ENCODE peak calls at places on chromosomes 7 and 10, in four cellular contexts. C, H, J and S are unnamed samples. For H3K27me3 and H3F3A, the result is how much of the 10 kb centered on the place peaks cover.

GRCh38 chr7:17679427-17679826 is 260.9 kb downstream of the SNX13 start:
- DNase-seq in J (peak), C (peak), H (peak), S (no peak)

GRCh38 chr7:44454348-44454747 is 36.1 kb downstream of the NUDCD3 start:
- DNase-seq in H (no peak), C (no peak), J (no peak), S (no peak)

GRCh38 chr7:98251251-98251843 is 685 bp downstream of the TECPR1 start:
- DNase-seq in C (peak), H (no peak), J (peak), S (peak)

GRCh38 chr7:139940866-139941265 is 111.8 kb downstream of the TBXAS1 start:
- DNase-seq in J (no peak), H (no peak), C (no peak), S (no peak)

GRCh38 chr10:62155054-62155453 is 113.6 kb downstream of the RTKN2 start:
- DNase-seq in C (no peak), H (no peak), J (no peak), S (no peak)

GRCh38 chr10:114352653-114353298 is 51.5 kb downstream of the AFAP1L2 start:
- DNase-seq in J (no peak), H (no peak), C (no peak), S (no peak)

GRCh38 chr7:73395538-73396503 is 37.8 kb upstream of the FZD9 start:
- DNase-seq in J (no peak), C (no peak), H (no peak), S (no peak)

GRCh38 chr10:47255033-47255813 is 44.8 kb upstream of the GDF10 start:
- DNase-seq in H (no peak), C (no peak), J (no peak), S (no peak)

GRCh38 chr10:88342733-88343310 is 240.3 kb downstream of the RNLS start:
- DNase-seq in J (no peak), H (no peak), C (no peak), S (no peak)

GRCh38 chr10:71776528-71776927 is 3.2 kb upstream of the VSIR start:
- DNase-seq in C (no peak), H (no peak), J (no peak), S (no peak)

GRCh38 chr10:126533644-126534043 is 136.8 kb downstream of the C10orf90 start:
- DNase-seq in H (no peak), C (no peak), J (no peak), S (no peak)

DNA sequence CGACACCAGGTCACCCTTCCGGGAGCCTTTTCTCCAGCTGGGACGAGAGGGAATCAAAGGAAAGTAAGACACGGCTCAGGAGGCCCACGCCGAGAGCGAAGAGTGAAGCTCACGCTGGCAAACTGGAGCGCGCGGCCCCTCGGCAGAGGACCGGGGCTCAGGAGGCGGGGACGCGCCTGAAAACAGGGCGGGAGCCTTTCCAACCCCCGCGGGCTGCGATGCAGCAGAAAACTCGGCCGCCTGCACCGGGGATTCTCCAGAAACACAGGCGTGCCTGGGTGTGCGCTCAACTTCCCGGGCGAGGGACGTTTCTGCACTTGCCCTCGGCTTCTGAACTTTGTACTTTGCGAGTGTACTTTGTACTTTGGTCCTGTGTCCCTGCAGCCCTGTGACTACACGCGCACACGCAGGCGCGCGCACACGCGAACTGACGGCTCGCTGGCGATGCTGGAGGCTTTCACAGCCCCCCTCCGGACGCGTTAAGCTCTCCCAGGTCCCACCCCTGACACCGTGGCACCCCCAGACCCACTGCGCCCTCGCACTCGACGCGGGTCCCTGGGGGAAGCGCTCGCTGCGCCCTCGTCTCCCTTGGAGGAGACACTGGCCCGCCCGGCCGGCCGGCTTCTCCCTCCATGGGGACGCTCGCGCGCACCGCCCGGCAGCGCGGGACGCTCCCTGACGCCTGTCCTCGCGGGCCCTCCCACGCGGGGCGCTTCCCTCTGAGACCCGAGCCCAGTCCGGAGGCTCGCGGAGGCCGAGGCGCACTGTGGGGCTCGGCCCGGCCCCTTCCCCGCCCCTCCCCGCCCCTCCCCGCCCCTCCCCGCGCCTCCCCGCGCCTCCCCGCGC is 588 bp upstream of the PAOX start:
- DNase-seq in J (peak), C (peak), H (peak), S (peak)
- H3K27me3 ChIP-seq in J (half or more), C (under half), H (half or more), S (under half)

GRCh38 chr10:99975942-99976809 is 33.6 kb downstream of the DNMBP start:
- DNase-seq in C (peak), H (no peak), J (no peak), S (no peak)
- H3F3A ChIP-seq in C (half or more), H (under half), J (under half), S (under half)

GRCh38 chr7:96993453-96993865 is 11.9 kb upstream of the DLX6 start:
- DNase-seq in J (no peak), C (no peak), H (no peak), S (no peak)

GRCh38 chr7:96989859-96990317 is 15.5 kb upstream of the DLX6 start:
- DNase-seq in C (no peak), J (no peak), H (no peak), S (no peak)

GRCh38 chr7:96993980-96994379 is 11.4 kb upstream of the DLX6 start:
- DNase-seq in C (no peak), H (no peak), J (no peak), S (no peak)

GRCh38 chr7:96992624-96993452 is 12.5 kb upstream of the DLX6 start:
- DNase-seq in J (peak), H (peak), C (no peak), S (no peak)

DNA sequence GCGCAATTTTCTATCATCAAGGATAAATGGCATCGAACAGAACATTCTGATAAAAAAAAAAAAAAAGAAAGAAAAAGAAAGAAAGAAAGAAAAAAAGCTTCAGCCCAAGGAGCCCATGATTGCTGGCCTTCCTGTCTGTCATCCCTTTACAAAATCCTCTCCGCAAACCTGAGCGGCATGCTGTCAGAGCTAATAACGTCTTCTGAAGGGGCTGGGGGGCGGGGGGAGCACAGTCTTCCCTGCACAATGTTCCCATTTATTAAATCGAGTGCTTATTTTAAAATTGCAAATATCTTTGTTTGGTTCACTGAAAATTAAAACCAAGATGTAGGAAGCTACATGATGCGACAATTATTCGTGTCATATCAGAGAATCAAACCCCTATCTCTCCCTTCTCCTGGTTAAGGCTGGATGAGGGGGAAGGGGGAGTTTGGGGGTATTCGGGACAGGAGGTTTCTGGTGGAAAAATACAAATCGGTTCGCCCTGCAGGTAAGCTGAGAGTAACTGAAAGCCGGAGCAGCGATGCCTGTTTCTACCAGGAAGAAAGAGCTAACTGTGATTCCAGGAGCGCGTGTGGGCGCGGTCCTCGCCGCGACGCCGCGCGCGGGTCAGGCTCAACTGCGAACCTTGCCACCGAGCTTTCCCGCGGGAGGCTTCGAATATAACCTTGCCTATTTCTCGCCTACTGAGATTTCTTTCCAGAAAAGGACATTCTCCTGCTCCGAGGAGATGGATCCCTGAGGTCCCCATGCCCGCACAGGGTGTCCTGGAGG is 13.3 kb upstream of the DLX6 start:
- DNase-seq in H (peak), J (peak), C (no peak), S (no peak)
- TF ChIP-seq EZH2 in H (peak), J (peak), C (peak), S (no peak)

DNA sequence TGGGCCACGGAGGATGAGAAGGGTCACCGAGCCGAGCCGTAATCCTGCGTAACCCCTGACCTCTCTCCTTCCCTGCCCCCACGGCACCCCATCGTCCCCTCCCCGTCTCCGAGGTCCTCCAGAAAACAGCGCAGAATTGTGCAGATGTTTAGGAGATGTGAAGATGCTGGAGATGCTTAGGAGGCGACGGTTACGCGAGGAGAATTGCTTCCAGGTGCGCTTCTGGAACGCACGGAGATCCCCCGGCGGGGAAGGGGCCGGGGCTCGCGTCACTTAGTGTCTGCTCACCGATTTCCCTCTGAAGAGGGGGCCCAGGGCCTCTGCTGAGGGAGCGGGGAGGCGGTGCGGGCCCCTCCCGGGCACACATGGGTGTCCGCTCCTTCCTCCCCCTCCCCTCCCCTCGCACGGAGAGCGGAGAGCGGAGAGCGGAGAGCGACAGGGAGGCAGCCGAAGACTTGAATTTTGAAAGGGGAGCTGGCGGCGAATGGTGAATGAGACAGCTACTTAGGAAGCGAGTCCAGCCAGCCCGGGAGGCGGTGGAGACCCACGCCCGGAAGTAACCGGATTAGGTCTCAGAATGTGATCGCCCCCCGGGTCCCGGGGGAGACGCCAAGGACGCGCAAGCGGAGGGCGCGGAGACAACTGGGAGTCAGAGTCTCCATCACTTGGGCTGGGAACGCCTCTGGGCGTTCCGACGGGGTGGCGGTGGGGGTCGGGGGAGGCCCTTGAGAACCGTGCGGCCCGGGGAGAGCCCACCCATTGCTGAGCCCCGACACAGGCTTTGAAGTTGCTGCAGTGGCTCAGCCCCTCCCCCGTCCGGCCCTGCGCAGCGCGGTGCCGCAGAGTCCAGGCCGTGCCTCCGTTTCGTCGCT is 8.7 kb upstream of the EN2 start:
- DNase-seq in C (no peak), H (peak), J (peak), S (no peak)
- H3K27me3 ChIP-seq in C (half or more), H (half or more), J (half or more), S (half or more)

GRCh38 chr10:109915566-109915965 is 7.7 kb downstream of the XPNPEP1 start:
- DNase-seq in J (no peak), H (no peak), C (no peak), S (no peak)
- H3F3A ChIP-seq in J (under half), H (under half), C (under half), S (under half)

GRCh38 chr7:132577206-132578049 is 1.2 kb upstream of the PLXNA4 start:
- DNase-seq in H (peak), J (peak), C (peak), S (no peak)
- TF ChIP-seq EZH2 in H (peak), J (peak), C (peak), S (no peak)

DNA sequence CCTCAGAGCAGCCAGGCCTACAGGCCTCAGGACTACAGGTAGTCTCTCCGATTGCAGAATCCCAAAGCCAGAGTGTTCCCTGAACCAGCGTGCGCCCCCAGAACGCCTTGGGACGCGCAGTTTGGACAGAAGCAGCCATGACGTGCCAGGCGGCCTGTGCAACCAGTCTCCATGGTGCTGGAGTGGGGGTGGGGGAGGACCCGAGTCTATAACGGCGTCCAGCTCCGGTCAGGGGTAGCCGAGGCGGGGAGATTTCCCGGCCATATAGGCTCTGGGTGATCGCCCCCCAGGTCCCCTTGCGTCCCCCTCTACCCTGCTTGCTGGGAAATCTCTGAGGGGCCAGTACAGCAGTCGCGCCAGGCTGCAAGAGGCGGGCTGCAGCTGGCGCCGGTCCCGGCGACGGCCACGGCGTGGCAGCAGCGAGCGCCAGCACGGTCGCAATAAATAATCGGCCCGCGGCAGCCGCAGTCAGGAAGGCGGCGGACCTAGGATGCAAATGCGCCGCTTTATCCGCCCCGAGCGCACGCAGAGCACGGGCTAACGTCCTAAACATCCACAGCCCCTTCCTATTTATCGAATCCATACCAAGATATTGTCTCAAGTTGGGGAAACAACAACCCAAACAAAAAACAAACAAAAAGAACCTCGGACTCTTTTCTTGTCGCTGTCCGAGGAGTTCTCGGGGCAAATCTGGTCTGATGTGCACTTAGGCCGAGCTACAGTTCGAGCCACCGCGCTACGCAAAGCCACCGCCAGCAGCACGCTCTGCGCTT is 1.6 kb downstream of the HOXA3 start:
- DNase-seq in J (peak), C (peak), H (peak), S (peak)
- H3K27me3 ChIP-seq in J (half or more), C (under half), H (half or more), S (half or more)

GRCh38 chr7:92644406-92645113 is 54.4 kb upstream of the FAM133B start:
- DNase-seq in H (no peak), J (no peak), C (peak), S (no peak)

GRCh38 chr7:92641921-92642511 is 51.8 kb upstream of the FAM133B start:
- DNase-seq in H (no peak), C (peak), J (no peak), S (no peak)

GRCh38 chr7:92645531-92646061 is 55.4 kb upstream of the FAM133B start:
- DNase-seq in C (no peak), J (no peak), H (peak), S (no peak)

GRCh38 chr7:92645114-92645497 is 54.9 kb upstream of the FAM133B start:
- DNase-seq in C (no peak), H (no peak), J (no peak), S (no peak)

GRCh38 chr7:92643821-92644220 is 53.6 kb upstream of the FAM133B start:
- DNase-seq in C (no peak), H (no peak), J (no peak), S (no peak)
- H3F3A ChIP-seq in C (under half), H (under half), J (under half), S (under half)

GRCh38 chr7:128191136-128191844 is 49.8 kb upstream of the LEP start:
- DNase-seq in C (no peak), J (no peak), H (no peak), S (no peak)

GRCh38 chr7:128189231-128189930 is 51.7 kb upstream of the LEP start:
- DNase-seq in J (no peak), C (no peak), H (no peak), S (no peak)

GRCh38 chr7:128192497-128193142 is 48.5 kb upstream of the LEP start:
- DNase-seq in C (no peak), J (peak), H (no peak), S (no peak)

GRCh38 chr7:128188396-128189230 is 52.5 kb upstream of the LEP start:
- DNase-seq in C (no peak), J (no peak), H (no peak), S (no peak)

GRCh38 chr7:128190051-128190640 is 50.9 kb upstream of the LEP start:
- DNase-seq in J (no peak), C (no peak), H (no peak), S (no peak)
- TF ChIP-seq EZH2 in J (no peak), C (no peak), H (no peak), S (no peak)

DNA sequence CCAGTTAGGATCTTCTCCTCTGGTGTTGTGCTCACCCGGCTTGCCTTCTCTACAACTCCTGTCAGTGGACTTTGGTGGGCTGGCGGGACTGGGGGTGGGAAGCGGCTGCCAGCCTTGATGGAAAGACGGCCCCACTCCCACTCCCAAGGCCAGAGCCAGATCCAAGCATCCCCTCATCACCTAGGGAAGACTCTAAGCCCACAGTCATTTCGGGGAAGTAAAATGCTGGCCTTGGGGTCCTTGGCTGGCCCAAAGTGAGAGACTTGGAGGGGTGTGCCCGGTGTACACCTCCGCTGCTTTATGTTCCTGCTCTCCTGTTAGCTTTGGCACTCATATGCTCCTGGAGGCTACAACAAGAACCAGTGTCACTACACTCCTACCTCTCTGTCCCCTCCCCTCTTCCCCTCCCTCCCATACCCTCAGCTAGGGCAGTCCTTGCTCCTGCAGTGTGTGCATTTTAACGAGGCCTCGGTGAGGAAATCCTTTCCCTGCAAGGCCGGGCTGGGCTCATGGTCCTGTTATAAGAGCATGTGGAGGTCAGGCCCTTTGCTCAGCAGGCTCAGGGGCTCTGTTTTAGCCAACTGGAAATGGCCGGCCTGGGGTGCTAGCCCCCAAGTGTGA is 995 bp upstream of the HOXA10 start:
- DNase-seq in H (no peak), J (peak), C (peak), S (no peak)
- H3K27me3 ChIP-seq in H (half or more), J (half or more), C (under half), S (half or more)